ENCODE peak calls at places on chromosomes 5 and 9, in six cellular contexts. Z is CD8-positive, alpha-beta T cell; E is body of pancreas; F is left ventricle myocardium inferior; I is uterus; A is hepatocyte. G is an unnamed sample.

GRCh38 chr9:35609001-35609819 is 4.1 kb downstream of the TESK1 start:
- DNase-seq in Z (no peak), E (no peak), F (no peak), I (no peak), A (no peak), G (no peak)

GRCh38 chr5:179623906-179624741 is 653 bp upstream of the HNRNPH1 start:
- DNase-seq in Z (peak), E (peak), F (peak), I (peak), A (no peak), G (peak)

GRCh38 chr9:135229701-135230385 is 142.4 kb downstream of the OLFM1 start:
- DNase-seq in Z (no peak), E (no peak), F (no peak), I (no peak), A (no peak), G (no peak)

GRCh38 chr9:656918-657583 is 184.4 kb upstream of the DMRT1 start:
- DNase-seq in Z (no peak), E (no peak), F (no peak), I (no peak), A (no peak), G (peak)

GRCh38 chr5:68047035-68047434 is 168.5 kb upstream of the PIK3R1 start:
- DNase-seq in Z (no peak), E (no peak), F (no peak), I (no peak), A (no peak), G (no peak)

GRCh38 chr9:16869140-16869903 is 1.1 kb downstream of the BNC2 start:
- DNase-seq in Z (no peak), E (no peak), F (no peak), I (peak), A (peak), G (no peak)

GRCh38 chr9:38380872-38381534 is 11.5 kb upstream of the ALDH1B1 start:
- DNase-seq in Z (no peak), E (peak), F (no peak), I (no peak), A (peak), G (no peak)

GRCh38 chr5:78495800-78496199 is 135.4 kb downstream of the SCAMP1 start:
- DNase-seq in Z (no peak), E (no peak), F (no peak), I (no peak), A (no peak), G (no peak)

GRCh38 chr5:68924490-68925145 is 169.2 kb upstream of the SLC30A5 start:
- DNase-seq in Z (no peak), E (peak), F (no peak), I (no peak), A (no peak), G (peak)

GRCh38 chr5:21199087-21199486 is 1211.1 kb upstream of the CDH18 start:
- DNase-seq in Z (no peak), E (no peak), F (no peak), I (no peak), A (no peak), G (no peak)

GRCh38 chr5:139688712-139689413 is 40.7 kb downstream of the CXXC5 start:
- DNase-seq in Z (no peak), E (peak), F (no peak), I (no peak), A (no peak), G (no peak)

GRCh38 chr9:91342575-91342974 is 19.1 kb downstream of the AUH start:
- DNase-seq in Z (no peak), E (no peak), F (no peak), I (no peak), A (no peak), G (no peak)

GRCh38 chr5:128228506-128228905 is 144.9 kb downstream of the SLC12A2 start:
- DNase-seq in Z (no peak), E (no peak), F (no peak), I (no peak), A (no peak), G (no peak)

DNA sequence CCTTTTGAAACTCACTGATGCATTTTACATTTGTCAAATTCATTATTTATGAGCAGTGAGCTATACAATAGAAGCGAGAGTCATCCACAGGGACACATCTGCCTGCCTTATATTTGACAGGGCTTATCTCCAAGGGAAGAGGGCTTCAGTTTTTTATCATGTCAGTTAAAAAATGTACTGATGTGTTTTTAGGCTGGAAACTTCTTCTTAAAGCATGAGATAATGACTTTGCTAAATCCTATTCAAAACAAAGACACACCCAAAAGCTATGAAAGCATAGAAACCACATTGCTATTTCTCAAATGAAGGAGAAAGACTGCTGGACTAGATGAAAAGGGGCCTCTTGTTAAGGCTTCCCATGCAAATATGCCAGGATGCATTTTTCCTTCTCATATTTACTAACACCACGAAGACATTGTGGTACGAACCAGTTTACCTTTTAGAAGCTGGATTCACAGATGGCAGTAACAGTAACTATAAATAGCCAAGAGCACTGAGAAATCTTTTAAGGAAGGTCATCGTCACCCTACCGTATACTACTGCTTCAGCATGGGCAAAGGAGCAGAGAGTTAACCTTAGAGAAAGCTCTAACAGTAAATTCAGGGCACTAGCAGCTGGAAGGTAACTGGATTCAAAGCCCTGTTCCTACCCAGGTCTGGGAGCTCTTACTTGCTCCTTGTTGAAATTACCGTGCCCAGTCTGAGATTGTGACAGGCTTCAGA is 86.3 kb upstream of the IFNK start:
- DNase-seq in Z (no peak), E (no peak), F (no peak), I (no peak), A (no peak), G (no peak)
- H3K27ac ChIP-seq in Z (no peak), E (no peak), F (no peak), I (peak), A (peak), G (peak)

GRCh38 chr5:54525226-54525625 is 7.7 kb downstream of the SNX18 start:
- DNase-seq in Z (no peak), E (no peak), F (no peak), I (no peak), A (no peak), G (no peak)
- H3K27ac ChIP-seq in Z (no peak), E (peak), F (peak), I (peak), A (peak), G (no peak)

GRCh38 chr9:137027369-137028012 is 546 bp downstream of the ABCA2 start:
- DNase-seq in Z (no peak), E (peak), F (no peak), I (no peak), A (peak), G (no peak)
- H3K27ac ChIP-seq in Z (no peak), E (peak), F (peak), I (no peak), A (no peak), G (no peak)

GRCh38 chr5:142016576-142016975 is 3.7 kb upstream of the GNPDA1 start:
- DNase-seq in Z (peak), E (no peak), F (no peak), I (no peak), A (no peak), G (no peak)
- H3K27ac ChIP-seq in Z (peak), E (no peak), F (no peak), I (peak), A (peak), G (peak)

GRCh38 chr9:86766912-86767311 is 180.4 kb downstream of the GAS1 start:
- DNase-seq in Z (no peak), E (peak), F (no peak), I (peak), A (no peak), G (peak)

GRCh38 chr9:86768709-86769108 is 178.6 kb downstream of the GAS1 start:
- DNase-seq in Z (no peak), E (no peak), F (no peak), I (no peak), A (no peak), G (no peak)

GRCh38 chr9:86767373-86767772 is 179.9 kb downstream of the GAS1 start:
- DNase-seq in Z (no peak), E (no peak), F (no peak), I (no peak), A (no peak), G (no peak)

GRCh38 chr9:86765736-86766410 is 181.4 kb downstream of the GAS1 start:
- DNase-seq in Z (no peak), E (no peak), F (no peak), I (no peak), A (no peak), G (no peak)

DNA sequence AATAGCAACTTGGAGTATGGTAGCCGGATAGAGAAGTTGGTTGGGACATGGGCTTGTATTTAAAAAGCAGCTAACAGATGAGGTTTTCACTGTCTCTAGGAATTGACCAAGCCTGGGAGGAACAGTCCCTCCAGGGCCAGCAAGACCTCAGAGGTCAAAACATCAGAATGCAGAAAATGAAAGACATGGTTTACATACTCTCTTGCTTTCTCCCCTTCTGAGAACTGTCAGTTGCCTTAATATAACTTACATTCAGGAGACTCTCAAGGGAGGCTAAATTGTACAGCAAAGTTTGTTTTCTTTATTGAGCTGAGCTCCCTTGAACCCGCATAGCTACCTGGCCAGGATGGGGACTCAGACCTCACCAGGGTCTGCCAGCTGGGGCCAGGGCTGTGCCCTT is 179.3 kb downstream of the GAS1 start:
- DNase-seq in Z (no peak), E (no peak), F (no peak), I (no peak), A (no peak), G (no peak)
- H3K27ac ChIP-seq in Z (no peak), E (no peak), F (no peak), I (no peak), A (no peak), G (no peak)

DNA sequence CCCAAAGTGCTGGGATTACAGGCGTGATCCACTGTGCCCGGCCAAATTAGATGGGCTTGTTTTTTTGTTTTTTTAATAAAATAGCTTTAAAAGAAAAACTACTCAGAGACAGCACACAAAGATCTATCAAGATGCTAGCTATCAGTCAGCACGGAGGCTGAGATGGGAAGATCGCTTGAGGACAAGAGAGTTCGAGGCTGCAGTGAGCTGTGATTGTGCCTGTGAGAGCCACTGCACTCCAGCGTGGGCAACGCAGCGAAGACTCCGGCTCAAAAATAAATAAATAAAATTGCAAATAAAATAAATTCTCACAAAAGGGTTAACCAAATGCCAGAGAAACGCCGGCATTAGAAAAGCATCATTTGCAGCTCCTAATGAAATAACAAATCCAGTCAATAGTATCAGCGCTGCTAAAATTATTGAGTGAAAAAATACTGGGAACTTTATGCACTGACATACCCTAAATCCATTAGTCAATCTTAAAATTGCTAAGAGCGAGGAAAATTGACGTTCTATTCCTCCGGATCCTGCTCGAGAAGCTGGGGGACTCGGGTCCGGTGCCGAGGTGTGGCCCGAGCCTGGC is 698 bp downstream of the CPLANE1 start:
- DNase-seq in Z (no peak), E (no peak), F (no peak), I (no peak), A (peak), G (no peak)
- H3K27ac ChIP-seq in Z (peak), E (peak), F (peak), I (peak), A (peak), G (peak)

GRCh38 chr5:143680672-143681259 is 131.2 kb upstream of the HMHB1 start:
- DNase-seq in Z (no peak), E (no peak), F (no peak), I (no peak), A (peak), G (no peak)
- H3K27ac ChIP-seq in Z (no peak), E (no peak), F (no peak), I (no peak), A (peak), G (no peak)

G was measured in epithelial cell of prostate.